ENCODE peak calls at places on chromosome 11, in seven cellular contexts. One of them, this sample, is unnamed.

GRCh38 chr11:47672283-47672730 is 29.9 kb upstream of the MTCH2 start:
- DNase-seq in prostate gland: no peak
- DNase-seq in gastrocnemius medialis: no peak
- DNase-seq in IMR-90: peak; percentile 37
- DNase-seq in upper lobe of right lung: peak; percentile 0
- DNase-seq in pancreas: no peak
- DNase-seq in PC-9: peak; percentile 49
- DNase-seq in this sample: no peak

GRCh38 chr11:69893631-69894030 is 74.4 kb upstream of the FGF3 start:
- DNase-seq in pancreas: no peak
- DNase-seq in prostate gland: no peak
- DNase-seq in IMR-90: no peak
- DNase-seq in upper lobe of right lung: peak; percentile 21
- DNase-seq in PC-9: no peak
- DNase-seq in gastrocnemius medialis: no peak
- DNase-seq in this sample: no peak

GRCh38 chr11:94845622-94846021 is 77.5 kb downstream of the AMOTL1 start:
- DNase-seq in PC-9: no peak
- DNase-seq in upper lobe of right lung: no peak
- DNase-seq in IMR-90: peak; percentile 89
- DNase-seq in prostate gland: peak; percentile 97
- DNase-seq in pancreas: peak; percentile 61
- DNase-seq in gastrocnemius medialis: no peak
- DNase-seq in this sample: peak; percentile 74

GRCh38 chr11:118620529-118621070 is 13.2 kb downstream of the PHLDB1 start:
- DNase-seq in IMR-90: no peak
- DNase-seq in upper lobe of right lung: peak; percentile 49
- DNase-seq in gastrocnemius medialis: no peak
- DNase-seq in prostate gland: no peak
- DNase-seq in PC-9: peak; percentile 86
- DNase-seq in pancreas: peak; percentile 17
- DNase-seq in this sample: no peak

GRCh38 chr11:112882494-112883381 is 78.5 kb upstream of the NCAM1 start:
- DNase-seq in gastrocnemius medialis: no peak
- DNase-seq in IMR-90: no peak
- DNase-seq in pancreas: no peak
- DNase-seq in PC-9: no peak
- DNase-seq in prostate gland: no peak
- DNase-seq in upper lobe of right lung: no peak
- DNase-seq in this sample: no peak

GRCh38 chr11:34072831-34073230 is 21.3 kb downstream of the CAPRIN1 start:
- DNase-seq in prostate gland: no peak
- DNase-seq in gastrocnemius medialis: no peak
- DNase-seq in PC-9: peak; percentile 45
- DNase-seq in IMR-90: peak; percentile 7
- DNase-seq in pancreas: no peak
- DNase-seq in upper lobe of right lung: no peak
- DNase-seq in this sample: no peak

GRCh38 chr11:45424781-45425180 is 138.6 kb upstream of the SYT13 start:
- DNase-seq in pancreas: no peak
- DNase-seq in upper lobe of right lung: no peak
- DNase-seq in gastrocnemius medialis: no peak
- DNase-seq in IMR-90: no peak
- DNase-seq in prostate gland: no peak
- DNase-seq in PC-9: no peak
- DNase-seq in this sample: no peak

GRCh38 chr11:17770048-17770652 is 35.6 kb downstream of the KCNC1 start:
- DNase-seq in pancreas: peak; percentile 56
- DNase-seq in prostate gland: no peak
- DNase-seq in IMR-90: no peak
- DNase-seq in upper lobe of right lung: peak; percentile 61
- DNase-seq in gastrocnemius medialis: no peak
- DNase-seq in PC-9: no peak
- DNase-seq in this sample: no peak

GRCh38 chr11:39367526-39367925 is 2091.9 kb downstream of the LRRC4C start:
- DNase-seq in gastrocnemius medialis: no peak
- DNase-seq in IMR-90: no peak
- DNase-seq in upper lobe of right lung: no peak
- DNase-seq in prostate gland: no peak
- DNase-seq in pancreas: no peak
- DNase-seq in PC-9: no peak
- DNase-seq in this sample: no peak

GRCh38 chr11:62108017-62108750 is 15.6 kb upstream of the INCENP start:
- DNase-seq in prostate gland: peak; percentile 49
- DNase-seq in pancreas: peak; percentile 38
- DNase-seq in upper lobe of right lung: no peak
- DNase-seq in IMR-90: peak; percentile 74
- DNase-seq in PC-9: peak; percentile 53
- DNase-seq in gastrocnemius medialis: no peak
- DNase-seq in this sample: no peak

GRCh38 chr11:73931039-73931645 is 19.7 kb upstream of the DNAJB13 start:
- DNase-seq in pancreas: peak; percentile 32
- DNase-seq in IMR-90: peak; percentile 84
- DNase-seq in PC-9: peak; percentile 43
- DNase-seq in prostate gland: no peak
- DNase-seq in upper lobe of right lung: no peak
- DNase-seq in gastrocnemius medialis: no peak
- DNase-seq in this sample: no peak

GRCh38 chr11:59259867-59260475 is 47.2 kb upstream of the MPEG1 start:
- DNase-seq in prostate gland: no peak
- DNase-seq in pancreas: no peak
- DNase-seq in upper lobe of right lung: no peak
- DNase-seq in PC-9: no peak
- DNase-seq in IMR-90: no peak
- DNase-seq in gastrocnemius medialis: no peak
- DNase-seq in this sample: no peak

GRCh38 chr11:84019576-84020194 is 733.5 kb upstream of the CCDC90B start:
- DNase-seq in prostate gland: no peak
- DNase-seq in upper lobe of right lung: no peak
- DNase-seq in pancreas: no peak
- DNase-seq in gastrocnemius medialis: no peak
- DNase-seq in IMR-90: peak; percentile 48
- DNase-seq in PC-9: no peak
- DNase-seq in this sample: no peak

GRCh38 chr11:17386331-17387084 is 2.0 kb downstream of the KCNJ11 start:
- DNase-seq in PC-9: no peak
- DNase-seq in gastrocnemius medialis: peak; percentile 85
- DNase-seq in pancreas: peak; percentile 79
- DNase-seq in upper lobe of right lung: no peak
- DNase-seq in IMR-90: peak; percentile 34
- DNase-seq in prostate gland: no peak
- DNase-seq in this sample: no peak

GRCh38 chr11:111910637-111911562 is 670 bp downstream of the CRYAB start:
- DNase-seq in pancreas: no peak
- DNase-seq in gastrocnemius medialis: no peak
- DNase-seq in upper lobe of right lung: no peak
- DNase-seq in prostate gland: no peak
- DNase-seq in PC-9: no peak
- DNase-seq in IMR-90: no peak
- DNase-seq in this sample: no peak

GRCh38 chr11:29780756-29781155 is 236.1 kb downstream of the KCNA4 start:
- DNase-seq in gastrocnemius medialis: no peak
- DNase-seq in upper lobe of right lung: no peak
- DNase-seq in prostate gland: no peak
- DNase-seq in pancreas: no peak
- DNase-seq in PC-9: no peak
- DNase-seq in IMR-90: no peak
- DNase-seq in this sample: no peak

GRCh38 chr11:31150011-31150410 is 219.5 kb downstream of the DCDC1 start:
- DNase-seq in upper lobe of right lung: no peak
- DNase-seq in prostate gland: no peak
- DNase-seq in PC-9: no peak
- DNase-seq in IMR-90: no peak
- DNase-seq in pancreas: no peak
- DNase-seq in gastrocnemius medialis: no peak
- DNase-seq in this sample: no peak

GRCh38 chr11:64344160-64344559 is 4.2 kb downstream of the CCDC88B start:
- DNase-seq in IMR-90: no peak
- DNase-seq in upper lobe of right lung: no peak
- DNase-seq in gastrocnemius medialis: no peak
- DNase-seq in pancreas: no peak
- DNase-seq in prostate gland: no peak
- DNase-seq in PC-9: no peak
- DNase-seq in this sample: no peak

GRCh38 chr11:28366549-28367341 is 258.6 kb downstream of the METTL15 start:
- DNase-seq in upper lobe of right lung: no peak
- DNase-seq in gastrocnemius medialis: no peak
- DNase-seq in PC-9: no peak
- DNase-seq in pancreas: no peak
- DNase-seq in prostate gland: no peak
- DNase-seq in IMR-90: peak; percentile 75
- DNase-seq in this sample: no peak

GRCh38 chr11:118343981-118344521 is at the start of gene CD3G:
- DNase-seq in upper lobe of right lung: no peak
- DNase-seq in gastrocnemius medialis: no peak
- DNase-seq in PC-9: no peak
- DNase-seq in pancreas: no peak
- DNase-seq in prostate gland: no peak
- DNase-seq in IMR-90: no peak
- DNase-seq in this sample: no peak

DNA sequence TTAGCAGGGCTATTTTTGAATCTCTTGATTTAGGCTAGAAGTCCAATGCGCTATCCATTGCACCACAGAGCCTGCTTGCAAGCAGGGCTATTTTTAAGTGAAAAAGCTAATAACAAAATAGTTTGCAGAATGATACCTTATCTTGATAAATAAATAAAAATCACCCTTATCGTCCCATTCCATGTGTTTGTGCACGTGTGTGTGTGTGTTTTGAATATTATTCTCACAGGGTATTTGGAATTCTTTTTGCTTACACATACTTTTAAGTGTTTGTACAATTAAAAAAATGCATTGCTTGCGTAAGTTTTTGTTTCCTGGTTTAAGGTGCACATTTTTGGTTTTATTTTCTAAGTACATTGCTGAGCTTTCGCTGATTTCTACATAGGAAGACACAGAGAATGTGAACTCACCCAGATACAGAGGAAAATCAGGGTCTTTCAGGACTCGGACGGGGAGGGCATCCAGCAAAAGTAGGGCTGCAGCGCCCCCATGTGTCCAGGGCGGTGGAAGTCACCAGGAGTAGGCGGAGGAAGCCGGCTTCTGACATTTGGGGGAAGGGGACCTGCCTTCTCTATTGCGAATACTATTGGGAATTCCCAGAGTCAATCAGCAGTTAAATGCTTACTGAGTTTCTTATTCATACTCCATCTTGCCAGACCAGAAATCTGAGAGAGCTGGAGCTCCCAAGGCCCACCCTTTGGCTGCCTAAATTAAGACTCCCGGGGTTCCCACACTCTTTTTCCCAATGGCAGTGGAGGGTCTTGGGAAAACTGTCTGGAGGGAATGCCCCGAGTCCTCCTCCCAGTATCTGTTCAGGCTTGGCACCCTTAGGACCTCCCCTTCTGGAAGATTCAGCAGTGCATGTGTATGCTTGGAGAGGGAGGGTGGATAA is 27.2 kb downstream of the SLC1A2 start:
- DNase-seq in IMR-90: peak; percentile 84
- DNase-seq in prostate gland: peak; percentile 68
- DNase-seq in gastrocnemius medialis: peak; percentile 26
- DNase-seq in PC-9: peak; percentile 90
- DNase-seq in upper lobe of right lung: peak; percentile 92
- DNase-seq in pancreas: peak; percentile 80
- DNase-seq in this sample: peak; percentile 85
- H3K9me3 ChIP-seq in IMR-90: no peaks in the 10 kb centered on the region
- H3K9me3 ChIP-seq in prostate gland: no peaks in the 10 kb centered on the region
- H3K9me3 ChIP-seq in gastrocnemius medialis: no peaks in the 10 kb centered on the region
- H3K9me3 ChIP-seq in PC-9: no peaks in the 10 kb centered on the region
- H3K9me3 ChIP-seq in upper lobe of right lung: no peaks in the 10 kb centered on the region
- H3K9me3 ChIP-seq in pancreas: no peaks in the 10 kb centered on the region
- H3K9me3 ChIP-seq in this sample: no peaks in the 10 kb centered on the region

GRCh38 chr11:120643254-120643653 is 131.7 kb downstream of the GRIK4 start:
- DNase-seq in IMR-90: no peak
- DNase-seq in PC-9: no peak
- DNase-seq in gastrocnemius medialis: no peak
- DNase-seq in pancreas: no peak
- DNase-seq in prostate gland: no peak
- DNase-seq in upper lobe of right lung: peak; percentile 45
- DNase-seq in this sample: no peak
- H3K27me3 ChIP-seq in IMR-90: peaks cover 24% of the 10 kb centered on the region
- H3K27me3 ChIP-seq in PC-9: peaks cover 99% of the 10 kb centered on the region
- H3K27me3 ChIP-seq in gastrocnemius medialis: no peaks in the 10 kb centered on the region
- H3K27me3 ChIP-seq in pancreas: no peaks in the 10 kb centered on the region
- H3K27me3 ChIP-seq in prostate gland: no peaks in the 10 kb centered on the region
- H3K27me3 ChIP-seq in upper lobe of right lung: peaks cover 4% of the 10 kb centered on the region
- H3K27me3 ChIP-seq in this sample: no peaks in the 10 kb centered on the region

DNA sequence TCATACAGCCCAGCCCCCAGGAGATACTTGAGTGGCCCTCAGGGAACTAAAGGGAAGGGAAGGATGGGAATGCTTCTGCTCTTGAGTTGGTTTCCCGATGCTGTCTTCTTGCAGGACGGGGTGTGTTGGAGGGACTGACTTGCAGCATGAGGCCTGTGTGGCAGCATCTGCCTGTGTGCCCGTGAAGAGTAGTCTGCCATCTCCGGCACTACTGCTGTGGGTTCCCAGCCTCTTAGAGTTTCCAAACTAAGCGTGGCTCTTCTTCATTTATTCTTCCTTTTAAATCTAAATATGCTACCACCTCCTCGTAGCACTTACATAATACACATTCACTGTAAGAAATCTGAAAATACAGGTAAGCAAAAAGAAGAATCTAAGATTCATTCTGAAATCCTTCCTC is 12.8 kb downstream of the EXT2 start:
- DNase-seq in pancreas: no peak
- DNase-seq in upper lobe of right lung: no peak
- DNase-seq in prostate gland: no peak
- DNase-seq in IMR-90: no peak
- DNase-seq in gastrocnemius medialis: no peak
- DNase-seq in PC-9: no peak
- DNase-seq in this sample: no peak
- TF ChIP-seq CTCF in pancreas: no peak
- TF ChIP-seq CTCF in upper lobe of right lung: no peak
- TF ChIP-seq CTCF in prostate gland: no peak
- TF ChIP-seq CTCF in IMR-90: no peak
- TF ChIP-seq CTCF in gastrocnemius medialis: no peak
- TF ChIP-seq CTCF in PC-9: no peak
- TF ChIP-seq CTCF in this sample: no peak

GRCh38 chr11:125287467-125288232 is 123.1 kb downstream of the PKNOX2 start:
- DNase-seq in prostate gland: no peak
- DNase-seq in gastrocnemius medialis: no peak
- DNase-seq in IMR-90: peak; percentile 28
- DNase-seq in pancreas: no peak
- DNase-seq in PC-9: no peak
- DNase-seq in upper lobe of right lung: no peak
- DNase-seq in this sample: peak; percentile 79
- H3K9me3 ChIP-seq in prostate gland: no peaks in the 10 kb centered on the region
- H3K9me3 ChIP-seq in gastrocnemius medialis: no peaks in the 10 kb centered on the region
- H3K9me3 ChIP-seq in IMR-90: no peaks in the 10 kb centered on the region
- H3K9me3 ChIP-seq in pancreas: no peaks in the 10 kb centered on the region
- H3K9me3 ChIP-seq in PC-9: no peaks in the 10 kb centered on the region
- H3K9me3 ChIP-seq in upper lobe of right lung: no peaks in the 10 kb centered on the region
- H3K9me3 ChIP-seq in this sample: no peaks in the 10 kb centered on the region